ENCODE peak calls at places on chromosome 21, in seven cellular contexts. M is lower leg skin, H is HFFc6, R is foreskin fibroblast, A is B cell, F is fibroblast of lung, I is lung. J is an unnamed sample.

GRCh38 chr21:46119565-46120271 is 21.8 kb downstream of the COL6A2 start:
- DNase-seq in M (peak), R (no peak), I (no peak), A (peak), H (no peak), F (no peak), J (no peak)

GRCh38 chr21:45947296-45947695 is 34.3 kb upstream of the COL6A1 start:
- DNase-seq in F (no peak), A (no peak), H (no peak), M (no peak), R (no peak), I (no peak), J (no peak)

GRCh38 chr21:45555557-45556301 is 13.5 kb upstream of the SLC19A1 start:
- DNase-seq in A (peak), F (peak), I (peak), R (peak), H (peak), M (peak), J (peak)

GRCh38 chr21:15209224-15209623 is 144.4 kb upstream of the NRIP1 start:
- DNase-seq in A (no peak), F (no peak), I (no peak), H (no peak), M (no peak), R (no peak), J (no peak)

GRCh38 chr21:35420658-35421057 is 371.6 kb upstream of the RUNX1 start:
- DNase-seq in I (no peak), A (no peak), R (no peak), F (no peak), H (no peak), M (no peak), J (no peak)

GRCh38 chr21:45408271-45408791 is 3.4 kb downstream of the COL18A1 start:
- DNase-seq in I (no peak), F (no peak), A (no peak), H (no peak), R (no peak), M (no peak), J (no peak)

GRCh38 chr21:45876381-45877159 is 105.0 kb upstream of the COL6A1 start:
- DNase-seq in F (peak), M (no peak), H (no peak), I (no peak), R (peak), A (no peak), J (no peak)

GRCh38 chr21:33327792-33328433 is 3.1 kb downstream of the IFNAR1 start:
- DNase-seq in R (no peak), A (no peak), H (no peak), I (no peak), M (no peak), F (no peak), J (no peak)

GRCh38 chr21:26437326-26438009 is 135.6 kb downstream of the CYYR1 start:
- DNase-seq in I (no peak), H (no peak), M (no peak), R (no peak), A (no peak), F (no peak), J (no peak)

GRCh38 chr21:23401278-23401677 is 2206.0 kb downstream of the MRPL39 start:
- DNase-seq in I (no peak), M (no peak), F (no peak), H (no peak), R (no peak), A (no peak), J (no peak)

DNA sequence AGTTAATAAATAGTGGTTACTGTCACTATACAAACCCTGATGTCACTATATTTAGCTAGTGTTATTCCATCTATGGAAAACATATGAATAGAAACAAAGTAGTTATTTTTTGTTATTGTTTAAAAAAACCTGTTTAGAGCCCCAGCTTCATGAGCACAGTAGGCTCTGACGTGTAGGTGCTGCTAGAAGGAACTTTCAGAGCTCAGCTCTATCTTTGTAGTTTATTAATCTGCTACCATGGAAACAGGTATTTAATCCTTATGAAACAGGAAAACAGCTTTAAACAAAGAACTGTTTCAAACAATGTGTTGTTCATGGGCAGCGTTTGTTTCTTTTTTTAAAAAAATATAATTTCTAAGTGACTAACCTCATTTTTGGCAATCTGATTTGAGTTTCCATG is 161.9 kb upstream of the C21orf91 start:
- DNase-seq in M (no peak), A (no peak), I (no peak), F (no peak), R (no peak), H (no peak), J (no peak)
- TF ChIP-seq CTCF in M (no peak), A (no peak), I (no peak), F (no peak), R (no peak), H (no peak), J (no peak)

DNA sequence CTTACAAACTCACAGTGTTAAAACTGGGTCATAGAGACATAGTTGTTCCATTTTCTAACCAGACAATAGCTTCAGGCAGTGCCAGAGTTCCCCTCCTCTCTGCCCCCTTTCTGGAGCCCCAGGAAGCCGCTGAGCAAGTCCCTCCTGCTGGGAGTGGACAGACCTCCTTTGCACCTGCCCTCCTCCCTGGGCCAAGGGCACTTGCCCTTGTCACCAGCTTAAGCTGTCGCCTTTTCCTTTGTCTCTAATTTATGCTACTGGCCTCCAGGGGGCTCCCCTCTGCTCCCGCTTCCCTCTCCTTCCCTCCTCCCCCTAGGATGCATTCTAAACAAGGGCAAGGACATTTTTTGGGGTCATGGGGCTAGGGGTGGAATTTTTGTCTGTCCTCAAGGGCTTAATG is 182.4 kb downstream of the MIS18A start:
- DNase-seq in A (no peak), R (no peak), M (no peak), H (no peak), I (no peak), F (no peak), J (no peak)
- TF ChIP-seq CTCF in A (no peak), R (peak), M (no peak), H (no peak), I (no peak), F (peak), J (peak)

DNA sequence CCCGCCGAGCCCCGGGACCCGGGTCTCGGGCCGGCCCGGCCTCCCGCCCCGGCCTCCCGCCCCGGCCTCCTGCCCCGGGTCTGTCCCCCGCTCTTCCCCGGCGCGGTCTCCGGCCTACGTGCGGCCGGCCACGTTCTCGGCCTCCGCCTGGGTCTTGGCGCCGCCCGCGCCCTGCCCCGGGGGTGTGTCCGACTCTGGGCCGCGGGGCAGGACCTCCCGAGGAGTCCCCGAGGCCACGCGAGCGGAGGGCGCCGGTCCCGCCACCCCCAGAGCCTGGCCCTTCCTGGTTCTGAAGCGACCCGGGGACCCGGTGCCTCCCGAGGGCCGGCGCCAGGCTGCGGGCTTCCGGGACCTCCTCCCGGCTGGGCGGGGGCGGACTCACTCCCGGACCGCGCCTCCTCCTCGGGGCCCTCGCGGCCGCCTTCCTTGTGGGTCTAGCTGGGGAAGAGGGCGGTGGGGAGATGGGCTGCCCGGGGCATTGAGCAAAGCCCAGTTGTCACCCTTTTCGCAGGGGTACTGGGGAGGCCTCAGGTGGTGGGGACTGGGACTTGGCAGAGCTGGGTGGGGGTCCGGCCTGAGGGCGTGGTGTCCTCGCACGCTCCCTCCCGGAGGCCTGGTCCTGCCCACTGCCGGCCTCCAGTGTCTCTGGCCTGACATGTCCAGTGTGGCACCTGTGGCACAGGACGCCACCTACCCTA is 558 bp downstream of the PFKL start:
- DNase-seq in H (peak), M (peak), I (peak), R (peak), F (peak), A (peak), J (peak)
- TF ChIP-seq CTCF in H (no peak), M (no peak), I (no peak), R (no peak), F (no peak), A (no peak), J (no peak)

GRCh38 chr21:16851054-16851453 is 661.8 kb upstream of the CXADR start:
- DNase-seq in R (no peak), H (no peak), A (no peak), M (no peak), I (no peak), F (no peak), J (no peak)
- TF ChIP-seq CTCF in R (no peak), H (peak), A (no peak), M (no peak), I (no peak), F (no peak), J (no peak)

DNA sequence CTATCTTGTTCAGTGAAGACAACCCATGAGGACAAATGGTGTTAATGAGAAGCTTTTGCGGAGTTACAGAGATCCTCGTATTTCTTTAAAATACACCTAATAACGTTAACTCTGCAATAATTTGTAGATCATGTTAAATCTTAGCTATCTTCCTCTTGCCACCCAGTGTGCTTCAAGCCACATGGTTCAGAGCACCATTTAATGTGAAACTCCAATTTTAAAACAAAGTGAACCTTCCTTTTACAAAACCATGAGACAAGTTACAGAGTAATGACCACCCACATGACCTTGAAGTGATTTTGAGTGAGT is 1.7 kb upstream of the KCNE2 start:
- DNase-seq in F (no peak), H (no peak), R (no peak), A (no peak), I (no peak), M (no peak), J (no peak)
- TF ChIP-seq CTCF in F (no peak), H (peak), R (no peak), A (peak), I (no peak), M (no peak), J (no peak)

GRCh38 chr21:41886331-41886730 is 7.2 kb upstream of the PRDM15 start:
- DNase-seq in M (no peak), I (no peak), F (no peak), H (no peak), R (no peak), A (no peak), J (no peak)

GRCh38 chr21:41884501-41885030 is 5.4 kb upstream of the PRDM15 start:
- DNase-seq in F (no peak), A (no peak), H (no peak), M (no peak), R (no peak), I (no peak), J (no peak)

GRCh38 chr21:41883582-41883981 is 4.4 kb upstream of the PRDM15 start:
- DNase-seq in I (no peak), H (no peak), F (no peak), R (no peak), A (no peak), M (no peak), J (no peak)

GRCh38 chr21:41887682-41888081 is 8.5 kb upstream of the PRDM15 start:
- DNase-seq in I (no peak), H (no peak), A (no peak), F (no peak), M (no peak), R (no peak), J (no peak)

GRCh38 chr21:41885341-41886024 is 6.3 kb upstream of the PRDM15 start:
- DNase-seq in I (no peak), H (no peak), A (no peak), M (no peak), F (peak), R (no peak), J (peak)
- TF ChIP-seq CTCF in I (no peak), H (no peak), A (no peak), M (no peak), F (no peak), R (no peak), J (peak)

DNA sequence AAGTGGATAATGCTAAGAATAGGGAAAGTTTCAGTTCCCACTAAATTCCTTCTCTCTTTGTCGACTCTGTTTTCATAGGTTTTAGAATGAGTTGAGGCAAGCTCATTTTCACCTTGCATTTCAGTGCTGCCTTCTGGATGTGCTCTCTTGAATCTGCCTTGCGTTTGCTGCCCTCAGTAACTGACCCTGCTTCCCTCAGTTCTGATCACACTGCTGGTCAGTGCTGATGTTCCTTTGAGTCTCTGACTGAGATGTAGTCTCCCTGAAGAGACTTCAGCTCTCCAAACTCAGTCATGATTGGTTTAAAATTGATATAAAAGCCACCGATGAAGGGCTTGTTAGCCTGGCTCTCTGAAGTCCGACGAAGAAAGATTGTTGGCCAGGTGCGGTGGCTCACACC is 25.2 kb upstream of the HMGN1 start:
- DNase-seq in F (no peak), M (no peak), I (no peak), A (no peak), H (no peak), R (no peak), J (no peak)
- TF ChIP-seq CTCF in F (no peak), M (no peak), I (no peak), A (no peak), H (no peak), R (no peak), J (no peak)